ENCODE peak calls at places on chromosomes 7 and 10, in six cellular contexts. One of them, this sample, is unnamed.

GRCh38 chr7:16129431-16130126 is 291.8 kb downstream of the CRPPA start:
- DNase-seq in HCT116: peak
- DNase-seq in MCF 10A: peak
- DNase-seq in A549: no peak
- DNase-seq in CD4-positive, alpha-beta T cell: no peak
- DNase-seq in IMR-90: peak
- DNase-seq in this sample: no peak

GRCh38 chr10:96118604-96119450 is 11.3 kb upstream of the ZNF518A start:
- DNase-seq in HCT116: peak
- DNase-seq in MCF 10A: no peak
- DNase-seq in A549: peak
- DNase-seq in CD4-positive, alpha-beta T cell: no peak
- DNase-seq in IMR-90: no peak
- DNase-seq in this sample: no peak

GRCh38 chr7:114759347-114760062 is 162.4 kb upstream of the MDFIC start:
- DNase-seq in HCT116: no peak
- DNase-seq in MCF 10A: peak
- DNase-seq in A549: no peak
- DNase-seq in CD4-positive, alpha-beta T cell: no peak
- DNase-seq in IMR-90: peak
- DNase-seq in this sample: no peak

GRCh38 chr7:43534110-43534509 is 48.8 kb upstream of the STK17A start:
- DNase-seq in HCT116: no peak
- DNase-seq in MCF 10A: no peak
- DNase-seq in A549: no peak
- DNase-seq in CD4-positive, alpha-beta T cell: no peak
- DNase-seq in IMR-90: peak
- DNase-seq in this sample: no peak

GRCh38 chr7:1545417-1546246 is 10.4 kb downstream of the TMEM184A start:
- DNase-seq in HCT116: no peak
- DNase-seq in MCF 10A: no peak
- DNase-seq in A549: no peak
- DNase-seq in CD4-positive, alpha-beta T cell: no peak
- DNase-seq in IMR-90: no peak
- DNase-seq in this sample: no peak

GRCh38 chr10:102670871-102671434 is 26.7 kb downstream of the TRIM8 start:
- DNase-seq in HCT116: no peak
- DNase-seq in MCF 10A: no peak
- DNase-seq in A549: no peak
- DNase-seq in CD4-positive, alpha-beta T cell: no peak
- DNase-seq in IMR-90: no peak
- DNase-seq in this sample: no peak

GRCh38 chr10:92544296-92544695 is 29.6 kb downstream of the IDE start:
- DNase-seq in HCT116: no peak
- DNase-seq in MCF 10A: peak
- DNase-seq in A549: no peak
- DNase-seq in CD4-positive, alpha-beta T cell: no peak
- DNase-seq in IMR-90: peak
- DNase-seq in this sample: no peak

GRCh38 chr10:78727728-78728127 is 341.0 kb upstream of the ZMIZ1 start:
- DNase-seq in HCT116: no peak
- DNase-seq in MCF 10A: no peak
- DNase-seq in A549: no peak
- DNase-seq in CD4-positive, alpha-beta T cell: no peak
- DNase-seq in IMR-90: no peak
- DNase-seq in this sample: no peak

GRCh38 chr10:111974325-111974724 is 209.2 kb downstream of the GPAM start:
- DNase-seq in HCT116: no peak
- DNase-seq in MCF 10A: no peak
- DNase-seq in A549: no peak
- DNase-seq in CD4-positive, alpha-beta T cell: no peak
- DNase-seq in IMR-90: no peak
- DNase-seq in this sample: no peak

GRCh38 chr7:73977626-73978618 is 50.1 kb upstream of the ELN start:
- DNase-seq in HCT116: no peak
- DNase-seq in MCF 10A: no peak
- DNase-seq in A549: no peak
- DNase-seq in CD4-positive, alpha-beta T cell: no peak
- DNase-seq in IMR-90: no peak
- DNase-seq in this sample: peak

GRCh38 chr10:101535949-101536348 is 52.1 kb downstream of the POLL start:
- DNase-seq in HCT116: no peak
- DNase-seq in MCF 10A: no peak
- DNase-seq in A549: no peak
- DNase-seq in CD4-positive, alpha-beta T cell: no peak
- DNase-seq in IMR-90: no peak
- DNase-seq in this sample: no peak

GRCh38 chr10:79379512-79380124 is 32.3 kb downstream of the PPIF start:
- DNase-seq in HCT116: no peak
- DNase-seq in MCF 10A: no peak
- DNase-seq in A549: no peak
- DNase-seq in CD4-positive, alpha-beta T cell: no peak
- DNase-seq in IMR-90: no peak
- DNase-seq in this sample: peak

DNA sequence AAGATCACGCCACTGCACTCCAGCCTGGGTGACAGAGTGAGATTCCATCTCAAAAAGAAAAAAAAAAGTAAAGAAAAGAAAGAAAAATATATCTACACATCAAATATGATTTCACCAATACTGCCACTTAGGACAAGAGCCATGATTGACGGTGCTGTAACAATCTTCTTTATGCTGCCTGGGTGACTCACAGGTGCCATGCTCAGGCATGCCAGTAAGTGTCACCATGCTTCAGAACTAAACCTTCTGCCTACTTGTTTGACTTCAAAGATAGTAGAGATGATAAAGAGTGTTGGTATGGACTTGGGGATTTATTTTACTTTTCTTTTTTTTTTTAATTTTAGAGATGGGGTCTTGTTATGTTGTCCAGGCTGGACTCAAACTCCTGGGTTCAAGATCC is 33.6 kb upstream of the DNMBP start:
- DNase-seq in HCT116: peak
- DNase-seq in MCF 10A: peak
- DNase-seq in A549: no peak
- DNase-seq in CD4-positive, alpha-beta T cell: no peak
- DNase-seq in IMR-90: no peak
- DNase-seq in this sample: no peak
- TF ChIP-seq CTCF in HCT116: peak
- TF ChIP-seq CTCF in MCF 10A: no peak
- TF ChIP-seq CTCF in A549: no peak
- TF ChIP-seq CTCF in CD4-positive, alpha-beta T cell: no peak
- TF ChIP-seq CTCF in IMR-90: no peak
- TF ChIP-seq CTCF in this sample: no peak

GRCh38 chr10:23157691-23158369 is 34.3 kb upstream of the PTF1A start:
- DNase-seq in HCT116: peak
- DNase-seq in MCF 10A: peak
- DNase-seq in A549: peak
- DNase-seq in CD4-positive, alpha-beta T cell: no peak
- DNase-seq in IMR-90: peak
- DNase-seq in this sample: no peak
- TF ChIP-seq CTCF in HCT116: no peak
- TF ChIP-seq CTCF in MCF 10A: no peak
- TF ChIP-seq CTCF in A549: no peak
- TF ChIP-seq CTCF in CD4-positive, alpha-beta T cell: no peak
- TF ChIP-seq CTCF in IMR-90: peak
- TF ChIP-seq CTCF in this sample: no peak

GRCh38 chr10:123160311-123160980 is 6.2 kb downstream of the BUB3 start:
- DNase-seq in HCT116: no peak
- DNase-seq in MCF 10A: no peak
- DNase-seq in A549: no peak
- DNase-seq in CD4-positive, alpha-beta T cell: no peak
- DNase-seq in IMR-90: no peak
- DNase-seq in this sample: no peak

GRCh38 chr10:123166618-123167017 is 12.4 kb downstream of the BUB3 start:
- DNase-seq in HCT116: no peak
- DNase-seq in MCF 10A: no peak
- DNase-seq in A549: no peak
- DNase-seq in CD4-positive, alpha-beta T cell: no peak
- DNase-seq in IMR-90: no peak
- DNase-seq in this sample: no peak

GRCh38 chr10:123170961-123171360 is 16.8 kb downstream of the BUB3 start:
- DNase-seq in HCT116: no peak
- DNase-seq in MCF 10A: no peak
- DNase-seq in A549: no peak
- DNase-seq in CD4-positive, alpha-beta T cell: no peak
- DNase-seq in IMR-90: no peak
- DNase-seq in this sample: no peak

GRCh38 chr10:123165445-123166072 is 11.4 kb downstream of the BUB3 start:
- DNase-seq in HCT116: no peak
- DNase-seq in MCF 10A: no peak
- DNase-seq in A549: no peak
- DNase-seq in CD4-positive, alpha-beta T cell: no peak
- DNase-seq in IMR-90: no peak
- DNase-seq in this sample: no peak
- TF ChIP-seq CTCF in HCT116: peak
- TF ChIP-seq CTCF in MCF 10A: no peak
- TF ChIP-seq CTCF in A549: no peak
- TF ChIP-seq CTCF in CD4-positive, alpha-beta T cell: no peak
- TF ChIP-seq CTCF in IMR-90: no peak
- TF ChIP-seq CTCF in this sample: no peak

GRCh38 chr7:51255536-51256243 is 60.9 kb downstream of the COBL start:
- DNase-seq in HCT116: peak
- DNase-seq in MCF 10A: peak
- DNase-seq in A549: no peak
- DNase-seq in CD4-positive, alpha-beta T cell: no peak
- DNase-seq in IMR-90: no peak
- DNase-seq in this sample: no peak

GRCh38 chr7:51255050-51255449 is 61.6 kb downstream of the COBL start:
- DNase-seq in HCT116: no peak
- DNase-seq in MCF 10A: no peak
- DNase-seq in A549: no peak
- DNase-seq in CD4-positive, alpha-beta T cell: no peak
- DNase-seq in IMR-90: no peak
- DNase-seq in this sample: no peak

GRCh38 chr7:51251292-51251691 is 65.3 kb downstream of the COBL start:
- DNase-seq in HCT116: no peak
- DNase-seq in MCF 10A: peak
- DNase-seq in A549: no peak
- DNase-seq in CD4-positive, alpha-beta T cell: no peak
- DNase-seq in IMR-90: no peak
- DNase-seq in this sample: no peak

GRCh38 chr7:51250517-51250916 is 66.1 kb downstream of the COBL start:
- DNase-seq in HCT116: no peak
- DNase-seq in MCF 10A: no peak
- DNase-seq in A549: no peak
- DNase-seq in CD4-positive, alpha-beta T cell: no peak
- DNase-seq in IMR-90: no peak
- DNase-seq in this sample: no peak

GRCh38 chr7:51253157-51253556 is 63.5 kb downstream of the COBL start:
- DNase-seq in HCT116: no peak
- DNase-seq in MCF 10A: peak
- DNase-seq in A549: no peak
- DNase-seq in CD4-positive, alpha-beta T cell: no peak
- DNase-seq in IMR-90: no peak
- DNase-seq in this sample: no peak
- TF ChIP-seq CTCF in HCT116: peak
- TF ChIP-seq CTCF in MCF 10A: peak
- TF ChIP-seq CTCF in A549: no peak
- TF ChIP-seq CTCF in CD4-positive, alpha-beta T cell: no peak
- TF ChIP-seq CTCF in IMR-90: no peak
- TF ChIP-seq CTCF in this sample: peak

GRCh38 chr7:35839860-35840854 is 39.3 kb downstream of the SEPTIN7 start:
- DNase-seq in HCT116: peak
- DNase-seq in MCF 10A: peak
- DNase-seq in A549: peak
- DNase-seq in CD4-positive, alpha-beta T cell: no peak
- DNase-seq in IMR-90: peak
- DNase-seq in this sample: no peak
- TF ChIP-seq CTCF in HCT116: peak
- TF ChIP-seq CTCF in MCF 10A: no peak
- TF ChIP-seq CTCF in A549: no peak
- TF ChIP-seq CTCF in CD4-positive, alpha-beta T cell: no peak
- TF ChIP-seq CTCF in IMR-90: no peak
- TF ChIP-seq CTCF in this sample: peak

GRCh38 chr10:32713560-32713959 is 244.5 kb downstream of the ITGB1 start:
- DNase-seq in HCT116: no peak
- DNase-seq in MCF 10A: no peak
- DNase-seq in A549: no peak
- DNase-seq in CD4-positive, alpha-beta T cell: no peak
- DNase-seq in IMR-90: no peak
- DNase-seq in this sample: no peak
- TF ChIP-seq CTCF in HCT116: peak
- TF ChIP-seq CTCF in MCF 10A: no peak
- TF ChIP-seq CTCF in A549: no peak
- TF ChIP-seq CTCF in CD4-positive, alpha-beta T cell: no peak
- TF ChIP-seq CTCF in IMR-90: peak
- TF ChIP-seq CTCF in this sample: no peak

GRCh38 chr7:22728416-22729029 is 1.5 kb downstream of the IL6 start:
- DNase-seq in HCT116: peak
- DNase-seq in MCF 10A: peak
- DNase-seq in A549: peak
- DNase-seq in CD4-positive, alpha-beta T cell: no peak
- DNase-seq in IMR-90: peak
- DNase-seq in this sample: no peak
- TF ChIP-seq CTCF in HCT116: peak
- TF ChIP-seq CTCF in MCF 10A: peak
- TF ChIP-seq CTCF in A549: peak
- TF ChIP-seq CTCF in CD4-positive, alpha-beta T cell: peak
- TF ChIP-seq CTCF in IMR-90: peak
- TF ChIP-seq CTCF in this sample: peak

This sample was measured in chondrocyte.